ENCODE peak calls at places on chromosomes 6 and 20, in four cellular contexts. C is mesenchymal stem cell, A is heart left ventricle, Y is nephron progenitor cell. E is an unnamed sample.

GRCh38 chr20:5569021-5569420 is 181.2 kb upstream of the SHLD1 start:
- DNase-seq in C (peak), A (no peak), Y (no peak), E (peak)

GRCh38 chr6:80480478-80481157 is 374.1 kb downstream of the BCKDHB start:
- DNase-seq in C (no peak), A (no peak), Y (no peak), E (no peak)

GRCh38 chr6:71383891-71384489 is 95.4 kb downstream of the OGFRL1 start:
- DNase-seq in C (peak), A (no peak), Y (peak), E (peak)

GRCh38 chr20:53786445-53787267 is 193.0 kb upstream of the ZNF217 start:
- DNase-seq in C (no peak), A (no peak), Y (no peak), E (no peak)

GRCh38 chr6:55069132-55069781 is 105.1 kb upstream of the HCRTR2 start:
- DNase-seq in C (peak), A (no peak), Y (peak), E (peak)

GRCh38 chr20:36573103-36573797 is at the start of gene TGIF2:
- DNase-seq in C (peak), A (peak), Y (peak), E (peak)

GRCh38 chr20:17721802-17722486 is 22.2 kb downstream of the BANF2 start:
- DNase-seq in C (no peak), A (no peak), Y (no peak), E (no peak)

GRCh38 chr20:29497261-29497671 is 1760.2 kb upstream of the DEFB115 start:
- DNase-seq in C (no peak), A (no peak), Y (no peak), E (no peak)

GRCh38 chr20:50710492-50711063 is 19.2 kb upstream of the RIPOR3 start:
- DNase-seq in C (peak), A (no peak), Y (no peak), E (peak)

GRCh38 chr6:157731221-157731620 is 91.8 kb upstream of the SNX9 start:
- DNase-seq in C (no peak), A (no peak), Y (no peak), E (no peak)

GRCh38 chr20:62398120-62398821 is 8.8 kb downstream of the CABLES2 start:
- DNase-seq in C (no peak), A (no peak), Y (no peak), E (no peak)

GRCh38 chr6:89197141-89197540 is 20.0 kb downstream of the GABRR1 start:
- DNase-seq in C (no peak), A (no peak), Y (no peak), E (no peak)

GRCh38 chr20:49980140-49981008 is 2.4 kb upstream of the SNAI1 start:
- DNase-seq in C (no peak), A (no peak), Y (no peak), E (no peak)

GRCh38 chr6:119467478-119468081 is 118.0 kb upstream of the MAN1A1 start:
- DNase-seq in C (peak), A (no peak), Y (no peak), E (peak)

GRCh38 chr6:44126320-44127149 is 717 bp downstream of the MRPL14 start:
- DNase-seq in C (peak), A (peak), Y (peak), E (peak)

GRCh38 chr20:45998761-45999160 is 9.9 kb upstream of the MMP9 start:
- DNase-seq in C (no peak), A (no peak), Y (no peak), E (no peak)

GRCh38 chr6:64988148-64988547 is 718.9 kb downstream of the EYS start:
- DNase-seq in C (no peak), A (no peak), Y (no peak), E (peak)

GRCh38 chr6:106163446-106163965 is 77.4 kb downstream of the PRDM1 start:
- DNase-seq in C (peak), A (no peak), Y (no peak), E (peak)

GRCh38 chr20:34986311-34987287 is 30.9 kb downstream of the MYH7B start:
- DNase-seq in C (no peak), A (no peak), Y (no peak), E (no peak)

GRCh38 chr6:151721141-151721540 is 86.3 kb upstream of the ESR1 start:
- DNase-seq in C (no peak), A (no peak), Y (no peak), E (no peak)

GRCh38 chr20:5786930-5787826 is 37.0 kb downstream of the SHLD1 start:
- DNase-seq in C (peak), A (no peak), Y (no peak), E (peak)

E was measured in amniotic epithelial cell.